ENCODE peak calls at places on chromosomes 12 and 14, in eight cellular contexts. E is stimulated activated CD4-positive, alpha-beta T cell treated with anti-CD3 and anti-CD28 coated beads, Interleukin-2, amount 100 ng/mL, for 48 hours; G is iris pigment epithelial cell; I is endothelial cell; X is tibial artery; H is cardiac fibroblast; O is retina; A is ELR. Y is an unnamed sample.

GRCh38 chr12:121799842-121800693 is 3.7 kb upstream of the SETD1B start:
- DNase-seq in E (peak; percentile 82), H (peak; percentile 90), G (peak; percentile 91), I (no peak), X (peak; percentile 96), O (peak; percentile 84), A (peak; percentile 91), Y (peak; percentile 74)

GRCh38 chr12:113271853-113272561 is 50.7 kb downstream of the TPCN1 start:
- DNase-seq in I (no peak), H (peak; percentile 82), O (no peak), E (peak; percentile 37), G (peak; percentile 84), X (peak; percentile 94), A (peak; percentile 80), Y (no peak)

GRCh38 chr12:125162489-125163028 is 97.3 kb downstream of the AACS start:
- DNase-seq in A (no peak), X (no peak), O (no peak), H (no peak), G (no peak), I (no peak), E (no peak), Y (no peak)

GRCh38 chr14:33589334-33589733 is 361.5 kb downstream of the EGLN3 start:
- DNase-seq in G (peak; percentile 96), E (no peak), H (peak; percentile 96), X (no peak), I (no peak), A (peak; percentile 84), O (no peak), Y (no peak)

GRCh38 chr12:94725375-94726168 is 75.2 kb upstream of the TMCC3 start:
- DNase-seq in E (no peak), X (no peak), A (peak; percentile 77), G (peak; percentile 73), O (peak; percentile 41), I (peak; percentile 24), H (peak; percentile 66), Y (peak; percentile 21)

GRCh38 chr14:97380539-97380941 is 583.4 kb downstream of the VRK1 start:
- DNase-seq in I (no peak), G (no peak), A (no peak), E (peak; percentile 55), H (no peak), X (no peak), O (no peak), Y (no peak)

GRCh38 chr12:70592664-70593063 is 44.6 kb downstream of the PTPRB start:
- DNase-seq in X (no peak), O (no peak), G (no peak), E (no peak), H (no peak), I (no peak), A (no peak), Y (no peak)

GRCh38 chr14:31717294-31718085 is 156.3 kb downstream of the NUBPL start:
- DNase-seq in G (no peak), X (no peak), O (peak; percentile 29), A (no peak), E (no peak), H (no peak), I (no peak), Y (no peak)

GRCh38 chr14:22996823-22997301 is 13.1 kb downstream of the C14orf93 start:
- DNase-seq in A (no peak), X (no peak), E (no peak), H (no peak), O (no peak), G (peak; percentile 51), I (no peak), Y (no peak)

GRCh38 chr12:4325984-4326383 is 5.0 kb downstream of the TIGAR start:
- DNase-seq in E (no peak), H (no peak), X (no peak), O (no peak), I (no peak), A (no peak), G (no peak), Y (no peak)

GRCh38 chr14:38400751-38401150 is 144.9 kb upstream of the CLEC14A start:
- DNase-seq in A (no peak), I (no peak), X (no peak), H (no peak), O (no peak), G (no peak), E (no peak), Y (no peak)

GRCh38 chr12:3230758-3231375 is 153.7 kb downstream of the TSPAN9 start:
- DNase-seq in E (no peak), X (no peak), A (no peak), G (no peak), H (no peak), I (no peak), O (no peak), Y (no peak)

GRCh38 chr12:53118771-53119300 is 15.6 kb downstream of the SOAT2 start:
- DNase-seq in I (no peak), E (no peak), H (no peak), G (no peak), O (no peak), A (no peak), X (no peak), Y (no peak)

GRCh38 chr12:83052890-83053541 is 366.3 kb downstream of the TMTC2 start:
- DNase-seq in X (no peak), G (no peak), A (no peak), E (no peak), O (no peak), I (no peak), H (no peak), Y (no peak)

GRCh38 chr14:59360923-59361794 is 104.0 kb downstream of the GPR135 start:
- DNase-seq in H (peak; percentile 93), E (no peak), X (peak; percentile 70), G (peak; percentile 97), A (peak; percentile 89), I (no peak), O (no peak), Y (no peak)

GRCh38 chr12:100128509-100128908 is 14.2 kb downstream of the BLTP3B start:
- DNase-seq in X (peak; percentile 77), I (peak; percentile 23), H (peak; percentile 73), G (peak; percentile 58), E (no peak), O (no peak), A (peak; percentile 57), Y (peak; percentile 49)

GRCh38 chr14:101198398-101199027 is 295.0 kb upstream of the RTL1 start:
- DNase-seq in E (no peak), H (no peak), I (no peak), G (no peak), X (no peak), A (no peak), O (no peak), Y (no peak)

GRCh38 chr12:52436000-52436827 is 2.0 kb upstream of the KRT75 start:
- DNase-seq in A (no peak), I (no peak), G (no peak), H (peak; percentile 55), E (no peak), O (no peak), X (no peak), Y (no peak)

GRCh38 chr12:93563807-93564538 is 8.5 kb upstream of the SOCS2 start:
- DNase-seq in I (peak; percentile 11), A (peak; percentile 42), O (no peak), E (no peak), G (peak; percentile 61), H (peak; percentile 44), X (no peak), Y (no peak)

GRCh38 chr14:75402867-75403413 is 24.9 kb upstream of the JDP2 start:
- DNase-seq in X (no peak), E (no peak), G (no peak), A (no peak), O (no peak), H (no peak), I (no peak), Y (no peak)

GRCh38 chr12:41460906-41461305 is 272.8 kb downstream of the PDZRN4 start:
- DNase-seq in G (no peak), A (no peak), H (no peak), I (no peak), X (no peak), E (no peak), O (no peak), Y (no peak)

GRCh38 chr14:61145258-61145902 is 135.8 kb downstream of the TMEM30B start:
- DNase-seq in O (no peak), E (no peak), A (peak; percentile 91), G (peak; percentile 96), H (peak; percentile 89), X (no peak), I (no peak), Y (no peak)

GRCh38 chr14:90522585-90523191 is 125.9 kb downstream of the CALM1 start:
- DNase-seq in X (peak; percentile 93), O (peak; percentile 79), I (no peak), H (no peak), G (peak; percentile 30), E (no peak), A (no peak), Y (no peak)

GRCh38 chr14:99713972-99714371 is 29.9 kb downstream of the CYP46A1 start:
- DNase-seq in G (no peak), E (no peak), X (no peak), O (no peak), I (no peak), A (no peak), H (no peak), Y (no peak)

GRCh38 chr14:106436310-106436905 is 910.0 kb downstream of the TMEM121 start:
- DNase-seq in H (peak; percentile 14), E (peak; percentile 71), X (no peak), O (no peak), I (no peak), G (no peak), A (no peak), Y (peak; percentile 20)

GRCh38 chr12:39605996-39606395 is 13.6 kb downstream of the ABCD2 start:
- DNase-seq in H (peak; percentile 73), O (no peak), G (peak; percentile 84), I (no peak), A (peak; percentile 51), X (no peak), E (no peak), Y (no peak)

GRCh38 chr14:104081951-104082464 is 3.5 kb upstream of the ASPG start:
- DNase-seq in O (no peak), I (no peak), X (no peak), A (no peak), H (no peak), E (no peak), G (no peak), Y (no peak)

GRCh38 chr12:51917746-51918453 is 10.6 kb downstream of the ACVRL1 start:
- DNase-seq in I (no peak), H (no peak), X (peak; percentile 54), A (no peak), G (no peak), E (no peak), O (peak; percentile 57), Y (no peak)

GRCh38 chr14:85534914-85535313 is 5.0 kb downstream of the FLRT2 start:
- DNase-seq in X (no peak), E (no peak), A (peak; percentile 37), O (peak; percentile 52), I (no peak), H (peak; percentile 12), G (peak; percentile 45), Y (no peak)

GRCh38 chr12:12716151-12716844 is 870 bp upstream of the CDKN1B start:
- DNase-seq in I (no peak), X (no peak), H (peak; percentile 50), E (no peak), G (peak; percentile 35), O (peak; percentile 77), A (peak; percentile 51), Y (no peak)

GRCh38 chr12:53867216-53868012 is 71.2 kb upstream of the HOXC13 start:
- DNase-seq in O (no peak), I (no peak), X (no peak), H (peak; percentile 14), E (no peak), G (peak; percentile 9), A (peak; percentile 54), Y (peak; percentile 53)

GRCh38 chr12:51911307-51911706 is 4.0 kb downstream of the ACVRL1 start:
- DNase-seq in H (no peak), X (peak; percentile 41), I (no peak), G (no peak), E (no peak), O (no peak), A (no peak), Y (no peak)

Y was measured in WTC11.